ENCODE peak calls at places on chromosome 13, in nine cellular contexts. Q is upper lobe of right lung, D is thyroid gland, L is lower lobe of right lung, F is lung, N is A549, Y is ovary, M is WERI-Rb-1, X is endodermal cell. C is an unnamed sample.

GRCh38 chr13:101623469-101624209 is 171.2 kb downstream of the ITGBL1 start:
- DNase-seq in M (no peak), Y (no peak), D (no peak), F (no peak), N (no peak), X (no peak), Q (no peak), L (no peak), C (no peak)

GRCh38 chr13:63636231-63636993 is 2220.8 kb upstream of the PCDH20 start:
- DNase-seq in Q (no peak), L (no peak), F (no peak), N (peak), Y (no peak), D (no peak), X (peak), M (no peak), C (no peak)

GRCh38 chr13:59623516-59623915 is 540.2 kb downstream of the DIAPH3 start:
- DNase-seq in D (no peak), L (no peak), Q (no peak), Y (no peak), F (no peak), X (no peak), M (no peak), N (no peak), C (no peak)

GRCh38 chr13:101013245-101013644 is 338.6 kb upstream of the TMTC4 start:
- DNase-seq in N (no peak), D (no peak), Y (no peak), F (no peak), L (no peak), X (no peak), M (no peak), Q (no peak), C (no peak)

GRCh38 chr13:98507060-98507797 is 69.7 kb downstream of the STK24 start:
- DNase-seq in M (no peak), Q (peak), D (peak), Y (peak), N (no peak), F (peak), X (peak), L (peak), C (peak)

GRCh38 chr13:85261757-85262346 is 537.4 kb downstream of the SLITRK6 start:
- DNase-seq in Y (no peak), M (no peak), F (no peak), D (no peak), X (no peak), L (no peak), N (no peak), Q (no peak), C (no peak)

GRCh38 chr13:111318396-111318795 is 2.0 kb upstream of the TEX29 start:
- DNase-seq in Y (no peak), M (no peak), L (no peak), N (no peak), X (no peak), F (no peak), Q (no peak), D (no peak), C (no peak)

GRCh38 chr13:32125746-32126145 is 94.2 kb downstream of the FRY start:
- DNase-seq in X (no peak), Q (no peak), D (no peak), N (no peak), F (no peak), L (no peak), Y (no peak), M (no peak), C (no peak)

GRCh38 chr13:99151516-99151915 is 49.1 kb upstream of the UBAC2 start:
- DNase-seq in M (no peak), X (no peak), Q (no peak), F (no peak), L (no peak), N (peak), Y (no peak), D (no peak), C (no peak)

GRCh38 chr13:96109125-96109524 is 19.2 kb downstream of the HS6ST3 start:
- DNase-seq in D (no peak), L (no peak), M (no peak), Q (no peak), Y (no peak), N (no peak), F (no peak), X (no peak), C (no peak)

GRCh38 chr13:57030671-57031070 is 110.0 kb upstream of the PRR20A start:
- DNase-seq in F (no peak), N (no peak), M (no peak), D (no peak), L (no peak), X (peak), Y (no peak), Q (no peak), C (no peak)

GRCh38 chr13:108816381-108816780 is 187.0 kb downstream of the MYO16 start:
- DNase-seq in Y (no peak), X (no peak), L (no peak), F (no peak), D (no peak), M (no peak), N (no peak), Q (no peak), C (no peak)

GRCh38 chr13:40916207-40916998 is 102.7 kb downstream of the ELF1 start:
- DNase-seq in X (no peak), D (no peak), N (no peak), M (no peak), Q (no peak), Y (no peak), L (no peak), F (no peak), C (no peak)

GRCh38 chr13:42001580-42001979 is 40.7 kb upstream of the VWA8 start:
- DNase-seq in N (no peak), Q (peak), F (peak), L (no peak), D (peak), M (no peak), Y (peak), X (peak), C (no peak)

GRCh38 chr13:32140109-32140508 is 108.5 kb downstream of the FRY start:
- DNase-seq in X (no peak), Y (no peak), L (no peak), D (no peak), M (no peak), Q (no peak), N (no peak), F (no peak), C (no peak)

GRCh38 chr13:51525567-51526165 is 58.6 kb upstream of the WDFY2 start:
- DNase-seq in Q (no peak), N (no peak), Y (no peak), M (no peak), F (no peak), D (no peak), X (no peak), L (no peak), C (no peak)

GRCh38 chr13:50080856-50081105 is 65.5 kb downstream of the KCNRG start:
- DNase-seq in N (no peak), M (no peak), Q (no peak), Y (no peak), X (no peak), D (no peak), F (no peak), L (no peak), C (no peak)

GRCh38 chr13:112583592-112584277 is 4.2 kb downstream of the TUBGCP3 start:
- DNase-seq in Q (no peak), D (no peak), N (no peak), F (peak), M (no peak), Y (no peak), X (no peak), L (no peak), C (no peak)

GRCh38 chr13:104648291-104648690 is 1582.1 kb upstream of the SLC10A2 start:
- DNase-seq in X (no peak), D (no peak), Y (no peak), M (no peak), N (no peak), F (no peak), L (no peak), Q (no peak), C (no peak)

GRCh38 chr13:29479716-29480492 is 115.6 kb downstream of the SLC7A1 start:
- DNase-seq in M (no peak), N (no peak), X (peak), Q (no peak), D (no peak), L (no peak), Y (peak), F (no peak), C (no peak)

GRCh38 chr13:76667551-76667950 is 218.7 kb downstream of the KCTD12 start:
- DNase-seq in D (no peak), Q (no peak), X (no peak), F (no peak), N (no peak), Y (no peak), M (no peak), L (no peak), C (no peak)

GRCh38 chr13:104683789-104684188 is 1617.6 kb upstream of the SLC10A2 start:
- DNase-seq in Y (no peak), N (no peak), D (no peak), L (no peak), F (no peak), Q (no peak), M (no peak), X (no peak), C (no peak)

GRCh38 chr13:45542391-45542790 is 73.1 kb downstream of the ERICH6B start:
- DNase-seq in L (no peak), M (no peak), Y (no peak), Q (no peak), N (no peak), F (no peak), X (no peak), D (no peak), C (no peak)

GRCh38 chr13:27012482-27013197 is 159.0 kb downstream of the USP12 start:
- DNase-seq in F (no peak), Y (no peak), Q (no peak), N (no peak), D (no peak), M (peak), L (no peak), X (peak), C (no peak)

GRCh38 chr13:80010286-80010831 is 330.6 kb downstream of the SPRY2 start:
- DNase-seq in Q (no peak), X (no peak), F (no peak), Y (no peak), D (no peak), L (no peak), N (no peak), M (no peak), C (no peak)

GRCh38 chr13:46640843-46641242 is 87.9 kb downstream of the LRCH1 start:
- DNase-seq in F (no peak), N (no peak), D (no peak), Y (no peak), M (no peak), X (no peak), Q (no peak), L (no peak), C (no peak)
- H3K4me3 ChIP-seq in F (no peak), N (no peak), D (no peak), Y (no peak), M (no peak), X (no peak), Q (no peak), L (no peak), C (no peak)

GRCh38 chr13:66896933-66897332 is 333.2 kb downstream of the PCDH9 start:
- DNase-seq in Y (no peak), N (no peak), L (no peak), M (no peak), X (no peak), Q (no peak), D (no peak), F (no peak), C (no peak)
- H3K27ac ChIP-seq in Y (no peak), N (no peak), L (no peak), M (no peak), X (no peak), Q (no peak), D (no peak), F (no peak), C (no peak)

GRCh38 chr13:46679369-46680180 is 117.4 kb downstream of the ESD start:
- DNase-seq in Y (no peak), L (no peak), X (no peak), Q (no peak), N (no peak), D (no peak), F (no peak), M (no peak), C (peak)
- H3K4me3 ChIP-seq in Y (peak), L (peak), X (no peak), Q (peak), N (no peak), D (no peak), F (no peak), M (no peak), C (peak)

DNA sequence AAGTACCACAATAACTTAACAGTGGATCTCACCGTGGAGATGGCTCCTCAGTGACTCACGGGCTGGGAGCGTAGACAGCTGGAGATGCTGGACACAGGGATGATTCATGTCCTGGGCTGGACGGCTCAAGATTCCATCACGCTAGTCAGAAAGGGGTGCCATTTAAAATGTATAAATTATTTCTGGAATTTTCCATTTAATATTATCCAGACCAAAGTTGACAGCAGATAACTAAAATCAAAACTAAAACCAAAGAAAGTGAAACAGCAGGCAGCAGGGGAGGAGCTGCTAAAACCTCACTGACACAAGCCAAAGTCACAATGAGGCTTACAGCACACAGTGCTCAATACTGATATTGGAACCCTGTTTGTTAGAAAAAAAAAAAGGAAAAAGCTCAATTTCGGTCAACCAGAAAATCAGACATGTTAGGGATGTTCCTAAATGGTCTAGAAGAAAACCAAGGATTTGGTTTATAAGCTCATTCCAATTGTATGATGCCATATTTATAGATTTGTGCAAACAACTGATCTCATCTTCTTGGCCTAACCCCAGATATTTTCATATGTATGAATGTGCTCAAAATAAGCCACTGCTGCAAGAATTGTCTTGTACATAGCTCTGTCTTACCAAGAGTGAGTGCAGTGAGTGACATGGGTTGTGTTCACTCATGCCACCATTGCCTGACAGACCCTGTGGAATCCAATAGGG is 111.8 kb downstream of the SACS start:
- DNase-seq in M (no peak), L (no peak), Q (no peak), X (no peak), F (no peak), D (no peak), N (peak), Y (no peak), C (peak)
- H3K27ac ChIP-seq in M (no peak), L (peak), Q (peak), X (no peak), F (no peak), D (no peak), N (peak), Y (no peak), C (no peak)

GRCh38 chr13:21139374-21139773 is 37.0 kb downstream of the SKA3 start:
- DNase-seq in X (no peak), M (no peak), D (no peak), Q (no peak), L (no peak), Y (peak), N (no peak), F (no peak), C (no peak)
- H3K4me3 ChIP-seq in X (peak), M (peak), D (no peak), Q (peak), L (peak), Y (peak), N (peak), F (no peak), C (peak)

GRCh38 chr13:52812941-52813340 is 35.5 kb downstream of the PCDH8 start:
- DNase-seq in Y (no peak), M (no peak), F (no peak), X (peak), L (no peak), N (no peak), D (no peak), Q (no peak), C (no peak)

GRCh38 chr13:52804202-52804641 is 44.2 kb downstream of the PCDH8 start:
- DNase-seq in Y (no peak), L (no peak), Q (no peak), X (no peak), D (no peak), F (no peak), N (no peak), M (no peak), C (no peak)

GRCh38 chr13:52806029-52806428 is 42.4 kb downstream of the PCDH8 start:
- DNase-seq in Q (no peak), Y (no peak), M (no peak), X (no peak), D (no peak), L (no peak), N (no peak), F (no peak), C (no peak)

GRCh38 chr13:52808842-52809219 is 39.6 kb downstream of the PCDH8 start:
- DNase-seq in Y (no peak), X (no peak), M (no peak), D (no peak), L (no peak), F (no peak), N (no peak), Q (no peak), C (no peak)

DNA sequence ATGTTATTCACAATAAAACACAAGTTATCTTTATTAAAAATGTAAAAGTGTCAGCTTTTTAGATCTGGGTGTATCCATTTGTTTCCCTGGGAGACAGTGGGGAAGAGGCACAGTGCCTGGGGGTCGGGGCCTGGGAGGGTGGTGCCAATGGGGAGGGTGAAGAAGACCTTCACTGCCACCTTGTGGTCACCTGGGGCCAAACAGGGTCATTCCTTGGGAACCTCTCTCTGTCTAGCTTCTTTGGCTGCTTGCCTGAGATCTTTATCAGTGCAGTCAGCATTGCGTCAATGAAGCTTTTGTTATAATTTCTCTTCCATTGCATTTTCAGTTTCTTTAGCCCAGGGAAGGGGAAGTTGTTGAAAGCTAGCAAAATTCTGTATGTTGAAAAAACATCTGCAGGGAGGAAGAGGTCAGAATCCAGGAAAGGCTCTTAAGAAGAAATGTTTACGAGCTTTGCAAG is 39.1 kb downstream of the PCDH8 start:
- DNase-seq in D (peak), M (peak), X (peak), N (peak), Q (peak), L (peak), Y (no peak), F (peak), C (peak)
- H3K27ac ChIP-seq in D (no peak), M (no peak), X (no peak), N (no peak), Q (no peak), L (no peak), Y (no peak), F (no peak), C (no peak)

GRCh38 chr13:93227280-93227905 is 786 bp downstream of the GPC6 start:
- DNase-seq in N (no peak), X (peak), D (peak), M (peak), F (no peak), Q (no peak), L (peak), Y (peak), C (peak)
- H3K4me3 ChIP-seq in N (peak), X (peak), D (no peak), M (peak), F (peak), Q (peak), L (peak), Y (peak), C (peak)

GRCh38 chr13:73355134-73355533 is 296.3 kb downstream of the KLF5 start:
- DNase-seq in L (no peak), D (no peak), X (no peak), F (no peak), M (no peak), N (no peak), Q (no peak), Y (no peak), C (no peak)
- H3K27ac ChIP-seq in L (no peak), D (no peak), X (no peak), F (no peak), M (no peak), N (no peak), Q (no peak), Y (no peak), C (no peak)

C was measured in right cardiac atrium.